ENCODE peak calls at places on chromosomes 1 and 21, in seven cellular contexts. Y is PC-3, R is GM23248, E is fibroblast of lung, I is hepatocyte, O is endothelial cell of umbilical vein, W is K562. G is an unnamed sample. For H3K36me3, the result is how much of the 10 kb centered on the place peaks cover.

GRCh38 chr1:228830185-228830953 is 95.1 kb downstream of the RHOU start:
- DNase-seq in O (no peak), Y (peak), W (no peak), E (no peak), R (no peak), I (peak), G (no peak)

GRCh38 chr1:65182658-65183268 is 34.8 kb downstream of the AK4 start:
- DNase-seq in W (no peak), Y (peak), R (no peak), O (no peak), E (no peak), I (no peak), G (no peak)

GRCh38 chr1:151012684-151013471 is 4.6 kb downstream of the PRUNE1 start:
- DNase-seq in O (no peak), Y (no peak), W (no peak), I (peak), R (peak), E (no peak), G (peak)

GRCh38 chr1:227768640-227769039 is 33.4 kb downstream of the SNAP47 start:
- DNase-seq in E (no peak), R (no peak), O (no peak), Y (no peak), W (no peak), I (no peak), G (no peak)

GRCh38 chr1:47471163-47471562 is 33.3 kb downstream of the FOXD2 start:
- DNase-seq in W (no peak), R (peak), O (no peak), I (no peak), E (no peak), Y (no peak), G (no peak)

GRCh38 chr1:202957733-202958543 is at the start of gene ADIPOR1:
- DNase-seq in E (peak), I (peak), R (peak), W (peak), Y (peak), O (peak), G (peak)

GRCh38 chr1:1291611-1292441 is 11.6 kb downstream of the SCNN1D start:
- DNase-seq in E (peak), O (peak), W (peak), Y (peak), I (peak), R (peak), G (peak)

GRCh38 chr21:39972976-39973375 is 105.7 kb downstream of the PCP4 start:
- DNase-seq in Y (no peak), I (no peak), O (no peak), W (no peak), E (no peak), R (no peak), G (no peak)

GRCh38 chr1:204731509-204731908 is 46.0 kb upstream of the LRRN2 start:
- DNase-seq in E (no peak), O (no peak), W (no peak), R (no peak), Y (no peak), I (no peak), G (no peak)

GRCh38 chr1:150072959-150073358 is 5.4 kb downstream of the VPS45 start:
- DNase-seq in E (peak), R (peak), O (peak), W (no peak), I (no peak), Y (peak), G (no peak)

GRCh38 chr1:16187748-16188401 is 24.6 kb downstream of the ARHGEF19 start:
- DNase-seq in E (peak), O (peak), R (peak), Y (peak), I (peak), W (peak), G (peak)

GRCh38 chr1:64343105-64343960 is 126.6 kb upstream of the CACHD1 start:
- DNase-seq in E (peak), O (peak), I (peak), R (peak), W (no peak), Y (peak), G (peak)

GRCh38 chr1:25572708-25573590 is 29.5 kb downstream of the LDLRAP1 start:
- DNase-seq in W (peak), R (peak), I (peak), Y (peak), O (peak), E (peak), G (no peak)

GRCh38 chr21:42459583-42460215 is 36.3 kb downstream of the RSPH1 start:
- DNase-seq in Y (no peak), W (no peak), R (no peak), I (no peak), E (no peak), O (no peak), G (no peak)

GRCh38 chr1:53371121-53371666 is 43.3 kb upstream of the LRP8 start:
- DNase-seq in R (no peak), E (no peak), Y (no peak), W (no peak), I (no peak), O (no peak), G (no peak)

GRCh38 chr1:185813401-185813979 is 79.3 kb downstream of the HMCN1 start:
- DNase-seq in I (peak), W (peak), R (peak), E (peak), O (peak), Y (peak), G (peak)

GRCh38 chr21:20617130-20617529 is 381.1 kb upstream of the NCAM2 start:
- DNase-seq in O (no peak), Y (no peak), W (no peak), E (no peak), I (peak), R (no peak), G (no peak)

GRCh38 chr1:78683079-78683478 is 33.4 kb downstream of the IFI44 start:
- DNase-seq in E (no peak), O (peak), I (no peak), W (no peak), R (no peak), Y (peak), G (no peak)

GRCh38 chr1:53125122-53125521 is 17.3 kb downstream of the SLC1A7 start:
- DNase-seq in I (no peak), R (no peak), E (no peak), Y (no peak), O (no peak), W (no peak), G (no peak)

GRCh38 chr1:229278120-229278741 is 7.3 kb downstream of the RAB4A start:
- DNase-seq in W (no peak), Y (no peak), E (no peak), R (no peak), I (no peak), O (no peak), G (no peak)

GRCh38 chr1:246214708-246215504 is 292.2 kb downstream of the SMYD3 start:
- DNase-seq in E (peak), W (peak), Y (peak), O (peak), I (peak), R (peak), G (peak)

GRCh38 chr1:233140519-233140918 is 155.0 kb downstream of the PCNX2 start:
- DNase-seq in I (no peak), E (peak), O (peak), Y (no peak), W (no peak), R (no peak), G (no peak)

GRCh38 chr1:246725191-246725590 is 982 bp downstream of the SCCPDH start:
- DNase-seq in R (peak), Y (peak), O (no peak), E (no peak), I (no peak), W (peak), G (no peak)

GRCh38 chr1:55276671-55277376 is 61.7 kb upstream of the USP24 start:
- DNase-seq in R (no peak), E (no peak), O (no peak), W (peak), Y (no peak), I (no peak), G (no peak)

GRCh38 chr1:9078035-9078948 is 8.9 kb upstream of the SLC2A5 start:
- DNase-seq in Y (peak), E (peak), O (no peak), I (no peak), W (no peak), R (peak), G (peak)

GRCh38 chr21:44695176-44695575 is 1.8 kb upstream of the KRTAP10-12 start:
- DNase-seq in I (no peak), Y (no peak), R (no peak), E (no peak), W (no peak), O (no peak), G (no peak)

GRCh38 chr1:53979712-53980450 is 33.7 kb downstream of the LRRC42 start:
- DNase-seq in O (no peak), R (no peak), W (peak), E (no peak), Y (no peak), I (no peak), G (no peak)

GRCh38 chr21:36699546-36700294 is 805 bp downstream of the SIM2 start:
- DNase-seq in W (no peak), O (no peak), E (no peak), I (no peak), Y (peak), R (peak), G (no peak)

GRCh38 chr1:243596441-243597183 is 253.4 kb downstream of the AKT3 start:
- DNase-seq in E (peak), R (peak), I (no peak), W (no peak), O (no peak), Y (peak), G (peak)

GRCh38 chr1:192807221-192807967 is 1.4 kb upstream of the RGS2 start:
- DNase-seq in O (peak), R (peak), W (no peak), I (no peak), Y (peak), E (peak), G (peak)

GRCh38 chr1:110734146-110734680 is 59.5 kb upstream of the KCNA3 start:
- DNase-seq in O (no peak), W (no peak), Y (no peak), I (no peak), E (no peak), R (no peak), G (no peak)

GRCh38 chr1:171984262-171984661 is 143.0 kb downstream of the DNM3 start:
- DNase-seq in O (no peak), I (no peak), R (peak), W (no peak), Y (no peak), E (no peak), G (no peak)

GRCh38 chr1:151984313-151984956 is 9.2 kb downstream of the S100A10 start:
- DNase-seq in I (no peak), W (no peak), Y (no peak), R (no peak), E (no peak), O (no peak), G (peak)

GRCh38 chr1:161962094-161962887 is 61.4 kb downstream of the OLFML2B start:
- DNase-seq in R (peak), O (peak), Y (peak), E (peak), I (no peak), W (no peak), G (peak)

GRCh38 chr1:160584784-160585183 is 5.5 kb upstream of the CD84 start:
- DNase-seq in W (no peak), O (no peak), E (no peak), Y (no peak), R (no peak), I (no peak), G (no peak)

GRCh38 chr1:15866696-15867687 is 19.5 kb downstream of the SPEN start:
- DNase-seq in E (peak), W (no peak), Y (no peak), O (no peak), R (peak), I (no peak), G (peak)

GRCh38 chr1:100539836-100540536 is 2.0 kb downstream of the GPR88 start:
- DNase-seq in R (peak), E (peak), I (peak), Y (no peak), O (peak), W (no peak), G (peak)

GRCh38 chr1:12063141-12064072 is at the start of gene TNFRSF8:
- DNase-seq in O (no peak), Y (no peak), E (peak), W (peak), I (no peak), R (peak), G (no peak)
- TF ChIP-seq EZH2 in O (peak), Y (no peak), E (peak), W (no peak), I (peak), R (peak), G (peak)

DNA sequence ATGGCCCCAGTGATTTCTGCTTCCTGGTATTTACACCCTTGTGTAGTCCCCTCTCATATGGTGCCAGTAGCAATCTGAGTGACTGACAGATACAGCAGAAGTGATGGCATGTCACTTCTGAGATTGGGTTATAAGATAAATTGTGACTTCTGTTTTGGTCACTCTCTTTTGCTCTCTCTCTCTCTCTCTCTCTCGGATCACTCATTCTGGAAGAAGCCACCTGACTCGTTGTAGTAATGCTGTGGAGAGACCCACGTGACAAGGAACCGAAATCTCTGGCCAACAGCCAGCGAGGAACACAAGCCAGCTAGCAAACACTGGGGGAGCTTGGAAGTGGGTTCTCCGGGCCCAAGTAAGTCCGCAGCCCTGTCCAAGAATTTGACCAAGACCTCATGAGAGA is 96.1 kb upstream of the MARK1 start:
- DNase-seq in E (no peak), W (peak), Y (no peak), O (no peak), I (no peak), R (no peak), G (no peak)
- H3K27ac ChIP-seq in E (no peak), W (no peak), Y (no peak), O (no peak), I (peak), R (no peak), G (no peak)

GRCh38 chr1:43363935-43364525 is 3.8 kb downstream of the ELOVL1 start:
- DNase-seq in Y (no peak), W (no peak), O (no peak), R (no peak), I (no peak), E (no peak), G (no peak)
- H3K36me3 ChIP-seq in Y (half or more), W (half or more), O (under half), R (under half), I (under half), E (under half), G (under half)

DNA sequence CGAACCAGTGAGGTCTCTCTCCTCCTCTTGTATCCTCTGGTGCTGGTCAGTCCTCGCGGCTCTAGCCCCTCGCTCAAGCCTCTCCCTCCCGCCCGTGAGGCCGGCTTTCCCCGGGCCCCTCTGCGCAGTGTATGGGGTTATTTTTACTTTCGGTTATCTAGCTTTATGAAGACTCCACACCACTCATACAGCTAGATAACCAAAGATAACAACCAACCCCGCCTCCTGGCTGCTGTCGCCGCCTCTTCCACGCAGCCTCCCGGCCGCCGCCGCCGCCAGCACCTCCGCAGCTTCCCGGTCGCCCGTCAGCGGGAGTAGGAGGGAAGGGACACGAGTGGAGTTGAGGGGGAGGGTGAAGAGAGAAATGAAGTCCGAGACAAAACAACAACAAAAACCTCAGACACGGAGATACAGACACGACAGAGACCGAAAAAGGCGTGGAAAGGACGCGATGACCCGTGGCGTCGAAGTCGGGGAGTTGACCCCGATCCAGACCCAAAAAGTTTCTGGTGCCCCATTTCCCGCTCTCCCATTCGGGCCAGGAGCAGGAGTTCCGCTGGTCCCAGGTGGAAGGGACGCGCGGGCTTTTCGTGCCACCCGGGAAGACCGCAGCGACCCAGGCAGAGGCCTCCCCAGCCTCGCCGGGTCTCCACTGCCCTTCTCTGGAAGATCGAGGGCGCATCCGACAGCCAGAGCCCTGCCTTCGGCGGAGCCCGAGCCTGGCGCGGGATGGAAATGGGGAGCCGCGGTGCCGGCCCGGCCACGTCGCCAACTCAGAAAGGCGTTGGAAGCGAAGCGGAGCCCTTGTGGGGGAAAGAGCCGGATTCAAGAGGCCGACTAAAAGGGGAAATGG is 51.4 kb downstream of the RHBG start:
- DNase-seq in W (no peak), E (no peak), O (no peak), Y (no peak), I (no peak), R (peak), G (no peak)
- TF ChIP-seq EZH2 in W (no peak), E (peak), O (peak), Y (no peak), I (peak), R (peak), G (peak)

DNA sequence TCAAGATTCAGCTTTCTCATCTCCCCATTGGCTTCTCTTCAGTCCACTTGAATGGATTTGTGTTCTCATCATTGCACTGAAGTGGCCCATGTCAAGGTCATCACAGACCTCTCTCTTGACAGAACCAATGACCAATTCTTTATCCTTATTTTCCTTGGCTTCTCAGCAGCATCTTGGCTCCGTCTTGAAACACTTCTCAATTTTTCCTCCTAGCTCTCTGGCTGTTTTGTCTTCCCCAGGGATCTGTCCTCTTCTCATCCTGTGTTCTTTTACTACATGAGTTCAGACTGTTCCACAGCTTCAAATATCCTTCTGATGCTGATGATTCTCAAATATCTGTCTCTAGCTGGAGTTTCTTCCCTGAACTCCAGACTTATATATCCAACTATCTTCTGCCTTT is 78.6 kb downstream of the COLGALT2 start:
- DNase-seq in Y (no peak), R (no peak), W (no peak), E (no peak), I (no peak), O (no peak), G (no peak)
- H3K27ac ChIP-seq in Y (no peak), R (no peak), W (no peak), E (no peak), I (no peak), O (no peak), G (no peak)

GRCh38 chr1:32683397-32683796 is 19.2 kb downstream of the SYNC start:
- DNase-seq in W (no peak), Y (no peak), O (no peak), I (no peak), R (no peak), E (no peak), G (no peak)
- H3K36me3 ChIP-seq in W (half or more), Y (half or more), O (under half), I (under half), R (half or more), E (under half), G (half or more)

DNA sequence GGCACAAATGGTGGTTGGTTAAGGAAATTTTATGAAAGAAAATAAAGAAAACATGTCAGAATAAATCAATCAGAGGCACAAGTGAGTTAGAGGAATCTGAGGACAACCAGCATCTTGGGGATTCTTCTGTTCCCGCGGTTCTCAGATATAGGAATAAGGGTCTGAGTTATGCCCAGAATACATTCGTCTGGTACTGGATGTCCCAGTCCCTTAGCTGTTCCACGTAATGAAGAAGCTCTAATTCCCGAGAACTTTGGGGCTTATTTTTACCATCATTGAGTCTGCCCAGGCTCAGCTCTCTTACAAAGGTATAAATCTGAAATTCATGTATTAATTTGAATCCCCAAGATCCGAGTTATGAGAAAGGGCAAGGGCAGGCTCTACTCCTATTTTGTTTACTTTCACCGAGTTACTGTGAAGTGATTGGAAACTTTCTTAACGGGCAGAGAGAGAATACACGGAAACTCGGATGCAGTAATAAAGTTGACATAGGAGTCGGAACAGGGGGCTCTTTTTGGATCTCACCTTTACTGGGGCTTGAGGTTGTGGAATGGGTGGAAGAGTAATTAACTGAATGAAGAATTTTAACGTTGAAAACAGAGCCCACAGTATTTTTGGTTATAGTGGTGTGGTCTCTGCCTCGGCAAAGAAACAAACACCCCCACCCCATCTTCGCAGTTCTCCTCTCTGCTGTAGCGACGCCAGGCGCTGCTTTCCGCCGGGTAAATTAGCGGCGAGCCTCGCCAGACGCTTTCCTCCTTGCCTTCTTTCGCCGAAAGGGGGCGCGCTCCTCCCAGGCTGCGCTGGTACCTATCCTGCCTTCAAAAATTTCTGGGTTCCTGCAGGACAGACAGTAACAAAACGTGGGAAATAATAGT is 7.1 kb downstream of the PRRX1 start:
- DNase-seq in Y (no peak), E (peak), O (peak), I (peak), W (peak), R (peak), G (no peak)
- TF ChIP-seq EZH2 in Y (no peak), E (no peak), O (no peak), I (peak), W (no peak), R (no peak), G (no peak)

G was measured in astrocyte.